ENCODE peak calls at places on chromosomes 12 and 14, in four cellular contexts. N is stimulated activated naive CD8-positive, alpha-beta T cell treated with anti-CD3 and anti-CD28 coated beads, Interleukin-15, Interleukin-2, amounts not matched to agents 100 U/mL and 50 U/mL, for 24 hours; Q is T-helper 1 cell; Y is CD8-positive, alpha-beta memory T cell. W is an unnamed sample.

GRCh38 chr12:108890208-108890607 is 10.3 kb downstream of the DAO start:
- DNase-seq in Y (no peak), N (peak), Q (no peak), W (no peak)

GRCh38 chr12:98895086-98895651 is 250.1 kb downstream of the APAF1 start:
- DNase-seq in Y (no peak), Q (no peak), N (no peak), W (no peak)

GRCh38 chr12:78696267-78696666 is 168.3 kb upstream of the SYT1 start:
- DNase-seq in Y (no peak), Q (no peak), N (no peak), W (no peak)

GRCh38 chr12:118068361-118068958 is 7.5 kb upstream of the WSB2 start:
- DNase-seq in N (no peak), Y (no peak), Q (no peak), W (no peak)

GRCh38 chr12:131468206-131468605 is 242.7 kb upstream of the SFSWAP start:
- DNase-seq in Y (no peak), N (no peak), Q (no peak), W (no peak)

GRCh38 chr14:91229743-91230200 is 14.7 kb downstream of the GPR68 start:
- DNase-seq in N (peak), Y (peak), Q (peak), W (no peak)

GRCh38 chr12:41509655-41510054 is 321.5 kb downstream of the PDZRN4 start:
- DNase-seq in Y (no peak), N (no peak), Q (no peak), W (no peak)

GRCh38 chr14:88798161-88798560 is 5.4 kb upstream of the EML5 start:
- DNase-seq in N (no peak), Y (no peak), Q (no peak), W (no peak)

GRCh38 chr14:104460920-104461651 is 118.5 kb upstream of the C14orf180 start:
- DNase-seq in N (no peak), Q (no peak), Y (no peak), W (no peak)

GRCh38 chr14:23146423-23146910 is 27.4 kb upstream of the CEBPE start:
- DNase-seq in N (no peak), Q (no peak), Y (no peak), W (no peak)

GRCh38 chr12:58419905-58420304 is 478.5 kb downstream of the ATP23 start:
- DNase-seq in N (no peak), Y (no peak), Q (no peak), W (no peak)

GRCh38 chr12:128140551-128140950 is 126.4 kb upstream of the TMEM132C start:
- DNase-seq in N (no peak), Q (no peak), Y (no peak), W (no peak)

GRCh38 chr14:104337381-104337780 is 199.0 kb downstream of the KIF26A start:
- DNase-seq in Q (no peak), N (no peak), Y (no peak), W (no peak)

GRCh38 chr14:68741839-68742470 is 50.9 kb downstream of the ZFP36L1 start:
- DNase-seq in N (peak), Y (peak), Q (no peak), W (no peak)

GRCh38 chr12:99110866-99111265 is 465.8 kb downstream of the APAF1 start:
- DNase-seq in N (no peak), Y (no peak), Q (no peak), W (no peak)

GRCh38 chr12:89384050-89384749 is 31.9 kb upstream of the DUSP6 start:
- DNase-seq in N (no peak), Q (no peak), Y (no peak), W (no peak)

GRCh38 chr12:131855521-131856142 is 27.4 kb downstream of the MMP17 start:
- DNase-seq in Y (no peak), Q (no peak), N (no peak), W (no peak)

GRCh38 chr12:65313704-65314317 is 35.3 kb downstream of the MSRB3 start:
- DNase-seq in Y (no peak), Q (no peak), N (no peak), W (no peak)

GRCh38 chr12:46372852-46373302 is 304 bp upstream of the SLC38A2 start:
- DNase-seq in N (peak), Y (no peak), Q (peak), W (no peak)

GRCh38 chr12:119843100-119843499 is 34.0 kb downstream of the CIT start:
- DNase-seq in Y (no peak), N (no peak), Q (no peak), W (no peak)

GRCh38 chr12:57342207-57342691 is 88.6 kb downstream of the R3HDM2 start:
- DNase-seq in Y (no peak), Q (no peak), N (no peak), W (no peak)

GRCh38 chr14:89684139-89684538 is 267.1 kb upstream of the FOXN3 start:
- DNase-seq in Q (no peak), Y (no peak), N (no peak), W (no peak)

GRCh38 chr14:69261761-69262331 is 1.9 kb downstream of the GALNT16 start:
- DNase-seq in Y (no peak), Q (no peak), N (no peak), W (no peak)

GRCh38 chr12:29241821-29242591 is 92.9 kb downstream of the FAR2 start:
- DNase-seq in Y (no peak), N (peak), Q (no peak), W (no peak)